ENCODE peak calls at places on chromosomes 11 and 22, in six cellular contexts. One of them, this sample, is unnamed.

GRCh38 chr11:129888451-129888850 is 6.9 kb downstream of the NFRKB start:
- DNase-seq in Daoy: no peak
- DNase-seq in CD8-positive, alpha-beta T cell: peak
- DNase-seq in hypothalamus: no peak
- DNase-seq in T-cell: peak
- DNase-seq in globus pallidus: no peak
- DNase-seq in this sample: no peak

GRCh38 chr11:92685049-92685448 is 284.4 kb upstream of the MTNR1B start:
- DNase-seq in Daoy: no peak
- DNase-seq in CD8-positive, alpha-beta T cell: no peak
- DNase-seq in hypothalamus: no peak
- DNase-seq in T-cell: no peak
- DNase-seq in globus pallidus: no peak
- DNase-seq in this sample: no peak

GRCh38 chr11:78698612-78699011 is 123.9 kb upstream of the NARS2 start:
- DNase-seq in Daoy: peak
- DNase-seq in CD8-positive, alpha-beta T cell: no peak
- DNase-seq in hypothalamus: no peak
- DNase-seq in T-cell: no peak
- DNase-seq in globus pallidus: no peak
- DNase-seq in this sample: no peak

GRCh38 chr11:97622795-97623194 is 1233.0 kb downstream of the JRKL start:
- DNase-seq in Daoy: no peak
- DNase-seq in CD8-positive, alpha-beta T cell: no peak
- DNase-seq in hypothalamus: no peak
- DNase-seq in T-cell: no peak
- DNase-seq in globus pallidus: no peak
- DNase-seq in this sample: no peak

GRCh38 chr11:66593650-66594049 is 665 bp downstream of the CCS start:
- DNase-seq in Daoy: no peak
- DNase-seq in CD8-positive, alpha-beta T cell: no peak
- DNase-seq in hypothalamus: no peak
- DNase-seq in T-cell: no peak
- DNase-seq in globus pallidus: no peak
- DNase-seq in this sample: no peak

GRCh38 chr11:2928605-2929510 is at the start of gene PHLDA2:
- DNase-seq in Daoy: peak
- DNase-seq in CD8-positive, alpha-beta T cell: peak
- DNase-seq in hypothalamus: no peak
- DNase-seq in T-cell: peak
- DNase-seq in globus pallidus: no peak
- DNase-seq in this sample: no peak

GRCh38 chr22:24975813-24976341 is 23.4 kb downstream of the KIAA1671 start:
- DNase-seq in Daoy: no peak
- DNase-seq in CD8-positive, alpha-beta T cell: no peak
- DNase-seq in hypothalamus: no peak
- DNase-seq in T-cell: no peak
- DNase-seq in globus pallidus: no peak
- DNase-seq in this sample: no peak

GRCh38 chr11:101759771-101760450 is 154.9 kb upstream of the CEP126 start:
- DNase-seq in Daoy: no peak
- DNase-seq in CD8-positive, alpha-beta T cell: no peak
- DNase-seq in hypothalamus: no peak
- DNase-seq in T-cell: no peak
- DNase-seq in globus pallidus: no peak
- DNase-seq in this sample: no peak

GRCh38 chr11:17206448-17206847 is 1.3 kb downstream of the PIK3C2A start:
- DNase-seq in Daoy: no peak
- DNase-seq in CD8-positive, alpha-beta T cell: no peak
- DNase-seq in hypothalamus: no peak
- DNase-seq in T-cell: no peak
- DNase-seq in globus pallidus: no peak
- DNase-seq in this sample: no peak

GRCh38 chr11:27291954-27292641 is 70.9 kb downstream of the CCDC34 start:
- DNase-seq in Daoy: no peak
- DNase-seq in CD8-positive, alpha-beta T cell: no peak
- DNase-seq in hypothalamus: no peak
- DNase-seq in T-cell: no peak
- DNase-seq in globus pallidus: no peak
- DNase-seq in this sample: no peak

GRCh38 chr22:41913040-41913719 is 1.7 kb downstream of the SHISA8 start:
- DNase-seq in Daoy: no peak
- DNase-seq in CD8-positive, alpha-beta T cell: no peak
- DNase-seq in hypothalamus: no peak
- DNase-seq in T-cell: no peak
- DNase-seq in globus pallidus: no peak
- DNase-seq in this sample: no peak

GRCh38 chr11:34793666-34794065 is 122.5 kb downstream of the APIP start:
- DNase-seq in Daoy: no peak
- DNase-seq in CD8-positive, alpha-beta T cell: no peak
- DNase-seq in hypothalamus: no peak
- DNase-seq in T-cell: no peak
- DNase-seq in globus pallidus: no peak
- DNase-seq in this sample: no peak

GRCh38 chr11:17533341-17533740 is 10.9 kb downstream of the USH1C start:
- DNase-seq in Daoy: no peak
- DNase-seq in CD8-positive, alpha-beta T cell: no peak
- DNase-seq in hypothalamus: no peak
- DNase-seq in T-cell: no peak
- DNase-seq in globus pallidus: no peak
- DNase-seq in this sample: no peak

GRCh38 chr11:73969991-73970800 is 12.4 kb downstream of the UCP2 start:
- DNase-seq in Daoy: no peak
- DNase-seq in CD8-positive, alpha-beta T cell: peak
- DNase-seq in hypothalamus: no peak
- DNase-seq in T-cell: peak
- DNase-seq in globus pallidus: no peak
- DNase-seq in this sample: no peak

GRCh38 chr11:106724293-106724892 is 293.9 kb downstream of the GUCY1A2 start:
- DNase-seq in Daoy: no peak
- DNase-seq in CD8-positive, alpha-beta T cell: no peak
- DNase-seq in hypothalamus: no peak
- DNase-seq in T-cell: no peak
- DNase-seq in globus pallidus: no peak
- DNase-seq in this sample: no peak

GRCh38 chr11:868802-869201 is 26.1 kb downstream of the TSPAN4 start:
- DNase-seq in Daoy: no peak
- DNase-seq in CD8-positive, alpha-beta T cell: no peak
- DNase-seq in hypothalamus: no peak
- DNase-seq in T-cell: no peak
- DNase-seq in globus pallidus: no peak
- DNase-seq in this sample: no peak

GRCh38 chr22:31530816-31531180 is 34.5 kb downstream of the SFI1 start:
- DNase-seq in Daoy: no peak
- DNase-seq in CD8-positive, alpha-beta T cell: no peak
- DNase-seq in hypothalamus: no peak
- DNase-seq in T-cell: no peak
- DNase-seq in globus pallidus: no peak
- DNase-seq in this sample: no peak

GRCh38 chr22:37999236-37999635 is 14.9 kb upstream of the SOX10 start:
- DNase-seq in Daoy: no peak
- DNase-seq in CD8-positive, alpha-beta T cell: no peak
- DNase-seq in hypothalamus: no peak
- DNase-seq in T-cell: no peak
- DNase-seq in globus pallidus: no peak
- DNase-seq in this sample: no peak